ENCODE peak calls at places on chromosomes 12 and 14, in four cellular contexts. U is endothelial cell of umbilical vein, D is pancreas, K is hepatocyte. Q is an unnamed sample.

GRCh38 chr12:97229036-97229435 is 233.6 kb upstream of the RMST start:
- DNase-seq in U (peak), K (no peak), D (no peak), Q (no peak)

GRCh38 chr12:98291828-98292227 is 223.6 kb upstream of the TMPO start:
- DNase-seq in K (no peak), U (no peak), D (no peak), Q (no peak)

GRCh38 chr12:2693204-2693860 is 101.4 kb upstream of the FKBP4 start:
- DNase-seq in D (no peak), U (no peak), K (no peak), Q (no peak)

GRCh38 chr12:123050331-123050809 is 69.9 kb downstream of the ARL6IP4 start:
- DNase-seq in K (no peak), U (no peak), D (no peak), Q (peak)

GRCh38 chr12:119176267-119177055 is 2.3 kb upstream of the HSPB8 start:
- DNase-seq in K (peak), D (peak), U (peak), Q (peak)

GRCh38 chr14:96676161-96676560 is 121.0 kb upstream of the VRK1 start:
- DNase-seq in K (no peak), U (no peak), D (no peak), Q (peak)

GRCh38 chr14:103186894-103187586 is 63.8 kb downstream of the TNFAIP2 start:
- DNase-seq in U (no peak), K (peak), D (no peak), Q (no peak)

GRCh38 chr12:54050479-54050805 is 3.2 kb upstream of the HOXC4 start:
- DNase-seq in D (no peak), U (no peak), K (no peak), Q (no peak)

GRCh38 chr12:104809251-104809650 is 148.8 kb downstream of the SLC41A2 start:
- DNase-seq in K (no peak), U (no peak), D (no peak), Q (no peak)

GRCh38 chr12:24795699-24796385 is 153.1 kb downstream of the BCAT1 start:
- DNase-seq in U (peak), D (no peak), K (no peak), Q (no peak)

GRCh38 chr14:69592923-69593677 is 18.3 kb upstream of the SUSD6 start:
- DNase-seq in U (no peak), K (peak), D (no peak), Q (no peak)

GRCh38 chr12:60935981-60936761 is 1324.0 kb upstream of the USP15 start:
- DNase-seq in K (no peak), D (no peak), U (no peak), Q (no peak)

GRCh38 chr12:52195065-52195730 is 3.4 kb upstream of the KRT80 start:
- DNase-seq in U (no peak), D (no peak), K (peak), Q (no peak)

GRCh38 chr12:1791104-1791927 is 29.0 kb upstream of the LRTM2 start:
- DNase-seq in K (peak), D (no peak), U (peak), Q (peak)

GRCh38 chr12:52603314-52603713 is 2.1 kb upstream of the KRT72 start:
- DNase-seq in D (no peak), U (no peak), K (no peak), Q (no peak)

GRCh38 chr12:79886917-79887519 is 47.9 kb downstream of the PPP1R12A start:
- DNase-seq in D (no peak), U (peak), K (peak), Q (peak)

GRCh38 chr12:22333186-22333745 is 1.2 kb downstream of the ST8SIA1 start:
- DNase-seq in D (no peak), K (no peak), U (no peak), Q (peak)

GRCh38 chr12:52003016-52003550 is 3.7 kb upstream of the TAMALIN start:
- DNase-seq in K (no peak), U (no peak), D (no peak), Q (no peak)

GRCh38 chr12:6644903-6645302 is 2.3 kb downstream of the ACRBP start:
- DNase-seq in D (no peak), U (no peak), K (no peak), Q (no peak)

GRCh38 chr12:22709292-22709691 is 84.3 kb downstream of the ETNK1 start:
- DNase-seq in D (no peak), K (peak), U (peak), Q (no peak)

GRCh38 chr12:94622475-94622874 is 27.9 kb downstream of the TMCC3 start:
- DNase-seq in K (no peak), D (no peak), U (peak), Q (peak)

GRCh38 chr14:82422186-82422585 is 888.5 kb upstream of the SEL1L start:
- DNase-seq in U (no peak), D (no peak), K (no peak), Q (no peak)

GRCh38 chr14:66443158-66443695 is 42.9 kb upstream of the CCDC196 start:
- DNase-seq in K (no peak), U (no peak), D (no peak), Q (no peak)

GRCh38 chr12:109346920-109347319 is 780 bp upstream of the MYO1H start:
- DNase-seq in U (no peak), K (no peak), D (no peak), Q (no peak)

GRCh38 chr12:71840226-71840847 is 778 bp downstream of the TBC1D15 start:
- DNase-seq in K (peak), U (peak), D (no peak), Q (peak)

GRCh38 chr14:97878727-97879126 is 1081.5 kb downstream of the VRK1 start:
- DNase-seq in U (no peak), D (no peak), K (no peak), Q (no peak)

GRCh38 chr14:75979071-75979571 is 2.7 kb downstream of the TGFB3 start:
- DNase-seq in K (peak), D (peak), U (no peak), Q (no peak)

GRCh38 chr12:104590002-104590401 is 133.3 kb downstream of the CHST11 start:
- DNase-seq in K (no peak), D (no peak), U (no peak), Q (no peak)

GRCh38 chr14:99275222-99275584 is 3.2 kb upstream of the BCL11B start:
- DNase-seq in D (no peak), U (no peak), K (no peak), Q (no peak)

GRCh38 chr14:33914676-33915516 is 36.0 kb downstream of the EGLN3 start:
- DNase-seq in K (peak), U (peak), D (no peak), Q (peak)

GRCh38 chr12:30774599-30774998 is 19.8 kb upstream of the CAPRIN2 start:
- DNase-seq in U (no peak), K (no peak), D (no peak), Q (no peak)

DNA sequence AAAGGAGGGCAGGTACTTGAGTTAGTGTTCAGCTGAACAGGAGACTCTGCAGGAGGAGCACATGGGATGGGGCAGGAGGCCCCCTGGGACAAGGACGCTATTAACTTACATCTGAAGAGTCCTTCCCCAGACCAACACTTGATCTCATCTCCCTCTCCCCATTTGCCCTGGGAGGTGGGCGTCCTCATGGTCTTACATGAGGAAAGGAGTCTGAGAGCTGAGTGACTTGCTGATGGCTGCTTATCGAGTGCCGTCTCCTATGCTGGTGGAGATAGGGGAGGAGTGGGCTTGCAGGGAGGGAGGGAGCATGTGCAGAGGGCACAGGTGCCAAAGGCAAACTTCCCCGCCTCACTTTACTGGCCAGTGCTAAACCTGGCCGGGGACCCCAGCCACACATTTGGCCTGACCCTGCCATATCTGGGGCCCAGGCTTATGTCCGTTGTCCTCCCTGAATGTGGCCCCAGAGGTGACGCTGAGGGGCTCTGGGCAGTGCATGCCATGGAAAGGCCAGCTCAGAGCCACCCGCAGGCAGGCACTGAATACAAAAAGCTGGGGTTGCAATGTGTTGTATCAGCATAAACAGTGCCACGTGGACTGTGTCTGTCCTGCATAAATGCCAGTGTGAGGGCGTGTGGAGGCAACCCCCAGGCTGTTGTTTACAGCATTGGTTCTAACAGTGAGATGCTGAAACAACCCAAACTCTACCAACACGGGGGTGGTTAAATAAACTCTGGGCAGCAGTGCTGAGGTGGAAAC is 29.4 kb downstream of the FAIM2 start:
- DNase-seq in D (no peak), K (peak), U (no peak), Q (no peak)
- H3K27ac ChIP-seq in D (no peak), K (no peak), U (no peak), Q (no peak)

GRCh38 chr12:92486443-92487137 is 216.2 kb upstream of the PLEKHG7 start:
- DNase-seq in D (no peak), K (no peak), U (no peak), Q (no peak)

GRCh38 chr12:92492291-92492690 is 210.5 kb upstream of the PLEKHG7 start:
- DNase-seq in U (no peak), K (no peak), D (no peak), Q (no peak)

GRCh38 chr12:92487138-92487485 is 215.7 kb upstream of the PLEKHG7 start:
- DNase-seq in K (no peak), D (no peak), U (no peak), Q (no peak)

GRCh38 chr12:92485356-92486348 is 217.1 kb upstream of the PLEKHG7 start:
- DNase-seq in D (no peak), U (peak), K (no peak), Q (no peak)

GRCh38 chr12:92488735-92489134 is 214.1 kb upstream of the PLEKHG7 start:
- DNase-seq in U (no peak), D (no peak), K (no peak), Q (no peak)
- H3K4me3 ChIP-seq in U (no peak), D (no peak), K (no peak), Q (no peak)

DNA sequence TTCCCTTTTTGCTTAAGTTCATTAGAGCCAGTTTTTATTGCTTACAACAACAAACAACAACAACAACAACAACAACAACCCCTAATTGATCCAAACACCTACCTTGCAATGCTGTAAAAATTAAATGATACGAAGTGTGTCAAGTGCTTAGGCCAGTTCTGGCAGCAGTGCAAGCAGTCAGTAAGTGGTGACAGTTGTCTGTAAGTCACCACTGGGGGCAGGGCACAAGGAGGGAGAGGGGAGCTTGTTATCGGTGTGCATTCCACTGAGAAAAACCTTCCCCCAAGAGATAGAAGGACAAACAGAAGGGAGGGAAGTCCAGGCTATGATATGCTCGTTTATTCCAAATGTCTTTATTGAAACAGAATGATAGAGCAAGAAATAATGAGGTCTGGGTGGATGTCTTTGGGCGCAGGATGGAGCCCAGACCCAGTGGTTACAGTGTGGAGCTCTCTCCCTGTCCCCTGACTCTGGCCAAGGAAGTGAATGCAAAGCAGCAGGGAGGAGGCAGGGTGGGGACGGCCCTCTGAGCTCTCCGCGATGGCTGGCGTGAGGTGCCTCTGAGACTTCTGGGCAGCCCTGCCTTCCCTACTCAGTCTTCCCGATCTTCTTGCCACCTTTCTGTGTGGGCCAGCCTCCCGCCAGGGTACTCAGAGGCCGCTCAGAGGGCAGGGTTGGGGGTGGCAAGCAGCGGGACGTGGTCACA is 6.5 kb downstream of the SLC22A17 start:
- DNase-seq in K (no peak), U (no peak), D (no peak), Q (no peak)
- TF ChIP-seq CTCF in K (no peak), U (no peak), D (no peak), Q (no peak)

DNA sequence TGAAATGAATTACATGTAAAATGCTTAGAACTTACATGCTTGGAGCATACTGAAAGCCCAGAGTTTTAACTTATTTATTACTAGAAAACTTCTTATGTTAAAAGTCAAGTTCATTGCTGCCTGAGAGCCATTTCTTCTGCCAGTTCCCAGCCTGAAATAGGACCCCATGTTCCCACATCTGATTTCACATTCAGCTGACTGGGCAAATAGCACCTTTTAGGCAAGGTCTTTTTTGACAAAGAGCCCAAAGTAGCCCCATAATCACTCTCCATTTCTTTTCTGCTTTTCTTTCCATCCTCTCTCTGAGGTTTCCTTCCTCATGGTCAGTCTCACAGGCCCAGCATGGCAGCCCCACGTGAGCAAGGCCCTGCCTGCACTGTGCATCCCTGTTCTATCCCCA is 1.1 kb upstream of the ARPC3 start:
- DNase-seq in K (no peak), U (no peak), D (no peak), Q (no peak)
- H3K27ac ChIP-seq in K (no peak), U (no peak), D (no peak), Q (no peak)

GRCh38 chr14:92654206-92654901 is 94.1 kb downstream of the LGMN start:
- DNase-seq in D (no peak), K (no peak), U (no peak), Q (no peak)

GRCh38 chr14:92655372-92655771 is 93.1 kb downstream of the LGMN start:
- DNase-seq in K (no peak), D (no peak), U (no peak), Q (no peak)

GRCh38 chr14:92657457-92658142 is 90.8 kb downstream of the LGMN start:
- DNase-seq in K (no peak), D (no peak), U (no peak), Q (no peak)

GRCh38 chr14:92656306-92656705 is 92.1 kb downstream of the LGMN start:
- DNase-seq in D (no peak), K (no peak), U (no peak), Q (no peak)

DNA sequence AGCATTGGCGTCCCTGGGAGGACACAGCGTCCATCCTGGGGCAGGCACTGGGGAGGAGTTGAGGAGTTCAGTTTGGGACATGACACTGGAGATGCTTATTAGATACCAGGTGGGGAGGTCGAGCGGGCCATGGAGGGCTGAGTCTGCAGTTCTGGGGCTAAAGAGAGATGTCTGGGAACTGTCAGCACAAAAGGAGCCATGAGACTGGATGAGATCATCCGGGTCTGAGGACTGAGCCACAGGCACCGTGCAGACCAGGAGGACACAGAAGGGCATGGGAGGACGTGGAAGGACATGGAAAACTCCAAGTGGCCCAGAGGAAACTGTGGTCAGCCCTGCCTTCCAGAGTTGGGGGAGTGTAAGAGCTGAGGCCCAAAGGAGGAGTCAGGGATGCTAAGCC is 92.6 kb downstream of the LGMN start:
- DNase-seq in K (no peak), D (no peak), U (no peak), Q (no peak)
- H3K4me3 ChIP-seq in K (no peak), D (no peak), U (no peak), Q (no peak)

GRCh38 chr12:106953352-106954260 is 2.1 kb upstream of the TMEM263 start:
- DNase-seq in D (no peak), K (no peak), U (peak), Q (peak)

GRCh38 chr12:106955377-106956047 is at the start of gene TMEM263:
- DNase-seq in U (peak), D (peak), K (peak), Q (peak)

GRCh38 chr12:106954462-106955376 is 988 bp upstream of the TMEM263 start:
- DNase-seq in D (peak), U (peak), K (peak), Q (no peak)

GRCh38 chr12:106945261-106945851 is 10.4 kb upstream of the TMEM263 start:
- DNase-seq in D (no peak), U (no peak), K (no peak), Q (no peak)

GRCh38 chr12:106950591-106950990 is 5.1 kb upstream of the TMEM263 start:
- DNase-seq in U (no peak), K (no peak), D (no peak), Q (no peak)
- TF ChIP-seq CTCF in U (no peak), K (no peak), D (no peak), Q (no peak)

GRCh38 chr14:51501746-51502145 is 150.0 kb upstream of the FRMD6 start:
- DNase-seq in K (no peak), U (no peak), D (no peak), Q (no peak)

GRCh38 chr14:51495319-51495718 is 156.4 kb upstream of the FRMD6 start:
- DNase-seq in K (no peak), D (no peak), U (peak), Q (no peak)

GRCh38 chr14:51500776-51501175 is 150.9 kb upstream of the FRMD6 start:
- DNase-seq in K (no peak), D (no peak), U (peak), Q (no peak)

DNA sequence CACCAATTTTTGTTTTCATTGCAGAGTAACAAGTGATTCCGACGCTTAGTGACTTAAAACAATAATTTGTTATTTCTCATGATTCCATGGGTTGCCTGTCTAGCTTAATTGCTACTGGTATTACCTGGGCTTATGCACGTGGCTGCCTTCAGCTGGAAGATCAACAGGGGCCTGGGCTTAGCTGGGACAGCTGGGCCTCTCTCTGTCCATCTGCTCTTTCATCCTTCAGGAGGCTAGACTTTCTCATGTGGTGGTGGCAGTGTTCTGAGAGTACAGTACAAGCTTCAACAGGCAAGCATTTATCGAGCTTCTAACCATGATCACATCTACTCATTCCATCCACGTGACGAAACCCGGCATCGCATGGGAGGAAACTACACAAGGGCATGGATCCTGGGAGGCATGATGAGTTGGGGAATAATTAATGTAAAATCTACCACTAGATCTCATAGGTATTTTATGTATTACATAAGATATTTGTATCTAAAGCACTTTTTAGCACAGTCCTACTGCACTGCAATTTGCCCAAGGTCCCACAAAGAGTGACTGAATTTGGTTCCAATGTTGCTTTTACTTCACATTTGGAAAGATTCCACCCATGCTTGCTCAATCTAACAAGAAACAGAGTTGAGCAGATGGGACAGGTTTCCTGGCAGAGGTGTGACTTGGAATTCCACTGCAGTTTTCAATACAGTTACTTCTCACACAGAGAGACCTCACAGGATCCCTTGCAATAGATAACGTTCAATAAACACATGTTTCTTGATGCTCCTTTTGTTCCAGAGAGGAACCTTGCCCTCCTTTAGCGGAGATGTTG is 153.1 kb upstream of the FRMD6 start:
- DNase-seq in K (no peak), D (no peak), U (no peak), Q (no peak)
- H3K27ac ChIP-seq in K (no peak), D (no peak), U (no peak), Q (no peak)

GRCh38 chr14:39763402-39763890 is 331.2 kb upstream of the FBXO33 start:
- DNase-seq in U (no peak), K (no peak), D (no peak), Q (no peak)
- H3K4me3 ChIP-seq in U (no peak), K (no peak), D (no peak), Q (no peak)

GRCh38 chr14:100278702-100279101 is 27.5 kb downstream of the SLC25A29 start:
- DNase-seq in K (no peak), U (peak), D (no peak), Q (peak)
- TF ChIP-seq CTCF in K (no peak), U (peak), D (no peak), Q (peak)